ENCODE peak calls at places on chromosome 10, in nine cellular contexts. K is heart left ventricle; C is IMR-90; A is tibial artery; I is psoas muscle; U is A673; E is naive thymus-derived CD4-positive, alpha-beta T cell; L is sigmoid colon; M is endodermal cell. S is an unnamed sample.

GRCh38 chr10:110400173-110400947 is 95.6 kb upstream of the SMNDC1 start:
- DNase-seq in E (no peak), M (no peak), K (no peak), U (no peak), A (no peak), L (no peak), I (no peak), C (peak; percentile 63), S (no peak)

GRCh38 chr10:130499541-130499940 is 363.4 kb downstream of the GLRX3 start:
- DNase-seq in U (no peak), C (no peak), K (no peak), A (no peak), L (no peak), E (no peak), M (no peak), I (no peak), S (no peak)

GRCh38 chr10:125333769-125334168 is 173.4 kb upstream of the CTBP2 start:
- DNase-seq in L (no peak), M (no peak), K (no peak), U (no peak), I (no peak), E (no peak), A (no peak), C (no peak), S (no peak)

GRCh38 chr10:557792-558328 is 131.6 kb downstream of the DIP2C start:
- DNase-seq in L (no peak), C (no peak), M (peak; percentile 45), A (no peak), E (peak; percentile 48), K (no peak), I (no peak), U (peak; percentile 70), S (no peak)

GRCh38 chr10:33410860-33411234 is 76.4 kb upstream of the NRP1 start:
- DNase-seq in U (no peak), C (no peak), K (no peak), M (no peak), I (no peak), A (no peak), L (no peak), E (no peak), S (no peak)

GRCh38 chr10:35492387-35493195 is 112.5 kb upstream of the GJD4 start:
- DNase-seq in A (no peak), I (no peak), K (no peak), E (no peak), M (no peak), U (no peak), L (no peak), C (no peak), S (no peak)

GRCh38 chr10:127834221-127834620 is 58.5 kb downstream of the CLRN3 start:
- DNase-seq in A (no peak), C (no peak), U (no peak), E (no peak), K (no peak), M (peak; percentile 28), L (no peak), I (peak; percentile 56), S (peak; percentile 16)

GRCh38 chr10:122170802-122171201 is 100.3 kb upstream of the BTBD16 start:
- DNase-seq in A (no peak), K (no peak), E (no peak), M (peak; percentile 76), U (no peak), C (no peak), I (no peak), L (no peak), S (no peak)

GRCh38 chr10:114908896-114909295 is 29.1 kb upstream of the TRUB1 start:
- DNase-seq in M (no peak), C (no peak), A (no peak), E (no peak), I (no peak), K (no peak), U (no peak), L (no peak), S (no peak)

GRCh38 chr10:49194212-49194920 is 6.2 kb upstream of the TMEM273 start:
- DNase-seq in I (no peak), L (no peak), M (no peak), E (no peak), K (no peak), A (no peak), U (no peak), C (no peak), S (no peak)

GRCh38 chr10:11853468-11853867 is 30.3 kb downstream of the PROSER2 start:
- DNase-seq in A (no peak), M (peak; percentile 78), I (no peak), C (no peak), K (no peak), E (no peak), U (no peak), L (peak; percentile 6), S (no peak)

GRCh38 chr10:42242135-42242805 is 396.1 kb downstream of the ZNF33B start:
- DNase-seq in I (no peak), M (no peak), L (no peak), C (no peak), E (no peak), U (no peak), A (no peak), K (peak; percentile 52), S (no peak)

GRCh38 chr10:75773139-75773801 is 341.8 kb downstream of the LRMDA start:
- DNase-seq in A (peak; percentile 43), I (no peak), U (no peak), E (no peak), C (peak; percentile 8), K (no peak), M (no peak), L (no peak), S (no peak)

GRCh38 chr10:4183761-4184261 is 398.8 kb upstream of the KLF6 start:
- DNase-seq in M (no peak), I (no peak), C (peak; percentile 54), L (no peak), K (no peak), A (no peak), U (no peak), E (no peak), S (no peak)

GRCh38 chr10:103499881-103500280 is 6.4 kb downstream of the NEURL1 start:
- DNase-seq in L (no peak), K (no peak), U (no peak), I (no peak), C (peak; percentile 22), E (no peak), A (no peak), M (peak; percentile 68), S (no peak)

GRCh38 chr10:128062837-128063563 is 63.2 kb downstream of the MKI67 start:
- DNase-seq in U (no peak), E (peak; percentile 78), I (no peak), K (peak; percentile 65), A (no peak), C (no peak), M (no peak), L (no peak), S (no peak)

GRCh38 chr10:3500408-3500856 is 284.6 kb downstream of the KLF6 start:
- DNase-seq in K (peak; percentile 68), E (no peak), C (peak; percentile 90), A (peak; percentile 69), M (peak; percentile 62), I (peak; percentile 81), U (peak; percentile 17), L (peak; percentile 90), S (no peak)

GRCh38 chr10:86023336-86023735 is 343.3 kb downstream of the GRID1 start:
- DNase-seq in E (no peak), M (no peak), K (no peak), I (no peak), C (no peak), U (no peak), A (no peak), L (no peak), S (no peak)

GRCh38 chr10:28681928-28682750 is 4.8 kb downstream of the BAMBI start:
- DNase-seq in C (no peak), K (no peak), I (no peak), A (no peak), U (no peak), E (no peak), M (no peak), L (no peak), S (no peak)

DNA sequence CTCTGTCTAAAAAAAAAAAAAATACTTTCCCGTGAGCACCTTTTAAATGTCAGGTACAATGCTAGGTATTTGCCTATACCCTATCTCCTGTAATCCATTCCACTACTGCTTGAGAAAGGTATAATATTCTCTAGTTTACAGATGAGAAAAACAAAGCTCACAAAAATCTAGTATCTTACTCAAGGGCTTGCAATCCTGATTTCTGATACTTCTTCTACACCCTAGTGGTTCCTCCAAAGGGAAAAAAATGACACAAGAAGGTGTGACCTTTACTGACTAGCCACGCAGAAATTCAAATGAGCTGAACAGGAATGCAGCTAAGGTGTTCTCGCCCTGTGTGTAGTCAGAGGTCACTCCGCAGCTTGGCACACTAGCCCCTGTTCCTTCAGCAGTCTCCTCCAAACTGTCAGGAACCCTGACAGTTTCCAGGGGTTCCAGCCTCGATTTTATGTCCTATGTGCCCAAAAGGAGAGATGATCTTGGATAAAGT is 59.5 kb upstream of the TM9SF3 start:
- DNase-seq in A (no peak), M (no peak), U (no peak), E (no peak), L (no peak), K (no peak), I (no peak), C (no peak), S (no peak)
- H3K4me1 ChIP-seq in A (no peaks in the 10 kb centered on the region), M (no peaks in the 10 kb centered on the region), U (no peaks in the 10 kb centered on the region), E (no peaks in the 10 kb centered on the region), L (no peaks in the 10 kb centered on the region), K (no peaks in the 10 kb centered on the region), I (no peaks in the 10 kb centered on the region), C (no peaks in the 10 kb centered on the region), S (no peaks in the 10 kb centered on the region)

DNA sequence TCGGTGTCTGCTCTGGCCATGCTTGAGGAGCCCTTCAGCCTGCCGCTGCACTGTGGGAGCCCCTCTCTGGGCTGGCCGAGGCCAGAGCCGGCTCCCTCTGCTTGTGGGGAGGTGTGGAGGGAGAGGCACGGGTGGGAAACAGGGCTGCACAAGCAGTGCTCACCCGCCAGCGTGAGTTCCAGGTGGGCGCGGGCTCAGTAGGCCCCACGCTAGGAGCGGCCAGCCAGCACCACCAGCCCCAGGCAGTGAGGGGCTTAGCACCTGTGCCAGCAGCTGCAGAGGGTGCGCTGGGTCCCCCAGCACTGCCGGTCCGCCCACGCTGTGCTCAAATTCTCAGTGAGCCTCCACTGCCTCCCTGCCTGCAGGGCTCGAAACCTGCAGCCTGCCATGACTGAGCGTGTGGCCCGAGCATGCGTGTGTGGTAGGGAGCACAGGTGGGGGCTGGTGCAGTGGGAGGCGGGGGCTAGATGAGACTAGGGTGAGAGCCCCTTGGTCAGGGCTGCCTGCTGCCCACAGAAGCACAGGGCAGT is 223.0 kb downstream of the ZNF248 start:
- DNase-seq in A (no peak), M (no peak), C (no peak), U (no peak), L (no peak), E (no peak), K (no peak), I (no peak), S (no peak)
- H3K9me3 ChIP-seq in A (peaks cover 7% of the 10 kb centered on the region), M (peaks cover 28% of the 10 kb centered on the region), C (peaks cover 18% of the 10 kb centered on the region), U (peaks cover 15% of the 10 kb centered on the region), L (peaks cover 10% of the 10 kb centered on the region), E (no peaks in the 10 kb centered on the region), K (peaks cover 8% of the 10 kb centered on the region), I (no peaks in the 10 kb centered on the region), S (peaks cover 44% of the 10 kb centered on the region)

GRCh38 chr10:62054408-62054807 is 152.9 kb downstream of the ARID5B start:
- DNase-seq in C (no peak), U (no peak), I (no peak), M (no peak), A (no peak), L (no peak), K (no peak), E (no peak), S (no peak)
- H3K4me1 ChIP-seq in C (peaks cover 25% of the 10 kb centered on the region), U (peaks cover 65% of the 10 kb centered on the region), I (peaks cover 62% of the 10 kb centered on the region), M (peaks cover 12% of the 10 kb centered on the region), A (no peaks in the 10 kb centered on the region), L (peaks cover 80% of the 10 kb centered on the region), K (peaks cover 85% of the 10 kb centered on the region), E (peaks cover 34% of the 10 kb centered on the region), S (peaks cover 34% of the 10 kb centered on the region)

GRCh38 chr10:81514811-81515210 is 360.2 kb upstream of the NRG3 start:
- DNase-seq in U (no peak), C (no peak), K (no peak), M (no peak), L (no peak), I (no peak), A (no peak), E (no peak), S (no peak)
- H3K9me3 ChIP-seq in U (peaks cover 16% of the 10 kb centered on the region), C (no peaks in the 10 kb centered on the region), K (peaks cover 4% of the 10 kb centered on the region), M (peaks cover 7% of the 10 kb centered on the region), L (peaks cover 5% of the 10 kb centered on the region), I (no peaks in the 10 kb centered on the region), A (peaks cover 5% of the 10 kb centered on the region), E (no peaks in the 10 kb centered on the region), S (peaks cover 27% of the 10 kb centered on the region)

S was measured in mucosa of descending colon.